ENCODE peak calls at places on chromosomes 5 and 9, in ten cellular contexts. O is A549; Y is CD8-positive, alpha-beta T cell; P is BE2C; D is CD4-positive, CD25-positive, alpha-beta regulatory T cell; U is GM23248; N is tibial artery; G is mesendoderm; X is cardiac muscle cell; K is pancreas. H is an unnamed sample.

GRCh38 chr9:75140261-75140660 is 51.9 kb downstream of the OSTF1 start:
- DNase-seq in X (no peak), N (no peak), D (no peak), Y (no peak), U (no peak), G (no peak), K (no peak), O (no peak), P (no peak), H (no peak)

GRCh38 chr5:96247097-96247675 is 185.9 kb downstream of the PCSK1 start:
- DNase-seq in Y (no peak), P (peak; percentile 14), O (no peak), X (peak; percentile 50), K (no peak), D (no peak), G (peak; percentile 80), N (peak; percentile 89), U (peak; percentile 89), H (no peak)

GRCh38 chr5:111296570-111296969 is 72.4 kb downstream of the CAMK4 start:
- DNase-seq in N (no peak), P (no peak), G (no peak), U (no peak), Y (no peak), D (no peak), K (no peak), X (no peak), O (no peak), H (no peak)

GRCh38 chr5:132490484-132491367 is at the start of gene IRF1:
- DNase-seq in P (peak; percentile 95), D (peak; percentile 98), O (peak; percentile 97), G (peak; percentile 97), N (peak; percentile 99), U (peak; percentile 98), K (peak; percentile 97), Y (peak; percentile 95), X (peak; percentile 98), H (peak; percentile 97)

GRCh38 chr9:111839387-111839786 is 44.6 kb upstream of the SHOC1 start:
- DNase-seq in U (peak; percentile 47), X (peak; percentile 71), N (no peak), O (no peak), D (no peak), K (no peak), G (no peak), Y (no peak), P (no peak), H (peak; percentile 29)

GRCh38 chr5:136023935-136024645 is 4.7 kb upstream of the TGFBI start:
- DNase-seq in O (no peak), Y (no peak), G (no peak), D (no peak), K (no peak), P (no peak), X (peak; percentile 74), N (no peak), U (peak; percentile 97), H (no peak)

GRCh38 chr5:149750596-149750995 is 20.5 kb downstream of the PPARGC1B start:
- DNase-seq in Y (no peak), G (no peak), N (peak; percentile 19), P (no peak), O (no peak), K (no peak), D (no peak), U (no peak), X (no peak), H (no peak)

GRCh38 chr9:97398999-97399758 is 12.7 kb upstream of the TDRD7 start:
- DNase-seq in U (peak; percentile 87), K (peak; percentile 92), O (peak; percentile 85), X (peak; percentile 82), Y (peak; percentile 37), P (peak; percentile 79), N (no peak), G (peak; percentile 78), D (peak; percentile 49), H (peak; percentile 89)

GRCh38 chr9:19411316-19411715 is 2.5 kb downstream of the ACER2 start:
- DNase-seq in G (no peak), O (no peak), D (no peak), Y (no peak), P (no peak), U (peak; percentile 76), K (no peak), X (peak; percentile 71), N (no peak), H (no peak)

GRCh38 chr9:84140535-84141101 is 160.0 kb downstream of the RMI1 start:
- DNase-seq in D (no peak), O (no peak), G (peak; percentile 14), P (no peak), K (peak; percentile 59), X (peak; percentile 40), U (peak; percentile 40), Y (no peak), N (no peak), H (peak; percentile 18)

GRCh38 chr9:123432331-123433236 is 76.6 kb downstream of the CRB2 start:
- DNase-seq in U (no peak), P (no peak), N (no peak), O (no peak), D (no peak), G (no peak), K (no peak), Y (no peak), X (no peak), H (no peak)

GRCh38 chr5:79081779-79082178 is 12.2 kb downstream of the BHMT2 start:
- DNase-seq in G (no peak), O (no peak), K (no peak), D (no peak), U (peak; percentile 36), N (no peak), X (no peak), Y (no peak), P (no peak), H (no peak)

DNA sequence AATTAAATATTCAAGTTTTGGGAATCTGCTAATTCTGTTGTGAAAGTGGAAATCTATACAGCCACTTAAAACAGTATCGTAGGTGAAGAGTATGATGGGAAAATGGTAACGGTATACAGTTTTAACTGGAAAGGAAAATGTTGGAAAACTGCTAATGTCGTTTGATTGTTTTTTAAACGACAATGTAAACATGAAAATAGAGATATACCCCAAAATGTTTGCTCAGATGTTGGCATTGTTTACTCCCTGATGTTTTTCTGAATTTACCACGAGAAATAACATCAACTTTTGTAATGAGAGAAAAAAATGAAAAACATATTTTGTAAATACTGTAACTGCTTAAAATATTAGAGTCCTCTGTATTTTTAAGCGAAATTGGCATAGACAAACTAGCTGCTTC is 2.7 kb downstream of the MATR3 start:
- DNase-seq in K (no peak), O (no peak), Y (no peak), X (no peak), N (no peak), U (no peak), P (no peak), D (no peak), G (no peak), H (no peak)
- H3K4me1 ChIP-seq in K (peaks cover 30% of the 10 kb centered on the region), O (peaks cover 49% of the 10 kb centered on the region), Y (peaks cover 59% of the 10 kb centered on the region), X (peaks cover 41% of the 10 kb centered on the region), N (peaks cover 53% of the 10 kb centered on the region), U (peaks cover 30% of the 10 kb centered on the region), P (no peaks in the 10 kb centered on the region), D (peaks cover 68% of the 10 kb centered on the region), G (peaks cover 7% of the 10 kb centered on the region), H (peaks cover 24% of the 10 kb centered on the region)

GRCh38 chr5:180818275-180818674 is 15.7 kb upstream of the MGAT1 start:
- DNase-seq in G (no peak), O (no peak), X (no peak), P (no peak), D (no peak), U (no peak), Y (no peak), K (no peak), N (peak; percentile 28), H (no peak)
- H3K4me1 ChIP-seq in G (no peaks in the 10 kb centered on the region), O (no peaks in the 10 kb centered on the region), X (peaks cover 9% of the 10 kb centered on the region), P (no peaks in the 10 kb centered on the region), D (peaks cover 11% of the 10 kb centered on the region), U (no peaks in the 10 kb centered on the region), Y (peaks cover 15% of the 10 kb centered on the region), K (peaks cover 29% of the 10 kb centered on the region), N (no peaks in the 10 kb centered on the region), H (peaks cover 15% of the 10 kb centered on the region)

GRCh38 chr9:134395002-134395517 is 68.8 kb downstream of the RXRA start:
- DNase-seq in D (no peak), G (no peak), P (no peak), K (no peak), O (no peak), U (no peak), Y (no peak), X (no peak), N (no peak), H (no peak)

GRCh38 chr9:134391319-134392231 is 65.3 kb downstream of the RXRA start:
- DNase-seq in G (no peak), X (no peak), K (no peak), U (no peak), D (peak; percentile 86), Y (peak; percentile 59), P (no peak), O (no peak), N (no peak), H (no peak)

GRCh38 chr9:134393582-134394280 is 67.5 kb downstream of the RXRA start:
- DNase-seq in D (no peak), K (no peak), N (no peak), X (no peak), P (no peak), O (no peak), U (no peak), Y (no peak), G (no peak), H (no peak)

GRCh38 chr9:134390947-134391318 is 64.7 kb downstream of the RXRA start:
- DNase-seq in X (no peak), G (no peak), N (no peak), U (no peak), O (no peak), P (no peak), D (peak; percentile 36), K (no peak), Y (no peak), H (no peak)

DNA sequence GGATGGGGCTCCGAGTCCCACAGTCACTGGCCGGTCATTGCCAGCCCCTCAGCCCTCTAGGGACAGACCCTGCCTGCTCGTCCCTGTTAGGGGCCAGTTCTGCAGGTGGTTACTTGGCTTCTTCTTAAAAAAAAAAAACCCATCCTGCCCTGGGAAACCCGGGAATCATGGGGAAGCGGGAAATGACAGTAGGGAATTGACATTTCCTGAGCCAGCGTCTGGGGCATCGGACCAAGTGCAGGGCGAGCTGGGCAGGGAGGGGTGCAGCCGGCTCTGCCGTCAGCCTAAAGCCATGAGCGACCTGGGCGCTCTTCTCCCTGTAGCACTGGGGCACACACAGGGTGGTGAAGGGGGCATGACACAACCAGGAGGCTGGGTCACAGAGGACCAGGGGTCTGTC is 66.6 kb downstream of the RXRA start:
- DNase-seq in P (no peak), Y (no peak), N (no peak), G (no peak), U (no peak), X (no peak), D (no peak), O (no peak), K (no peak), H (no peak)
- H3K4me1 ChIP-seq in P (no peaks in the 10 kb centered on the region), Y (peaks cover 75% of the 10 kb centered on the region), N (peaks cover 90% of the 10 kb centered on the region), G (no peaks in the 10 kb centered on the region), U (peaks cover 11% of the 10 kb centered on the region), X (peaks cover 6% of the 10 kb centered on the region), D (peaks cover 81% of the 10 kb centered on the region), O (peaks cover 10% of the 10 kb centered on the region), K (peaks cover 2% of the 10 kb centered on the region), H (peaks cover 18% of the 10 kb centered on the region)

DNA sequence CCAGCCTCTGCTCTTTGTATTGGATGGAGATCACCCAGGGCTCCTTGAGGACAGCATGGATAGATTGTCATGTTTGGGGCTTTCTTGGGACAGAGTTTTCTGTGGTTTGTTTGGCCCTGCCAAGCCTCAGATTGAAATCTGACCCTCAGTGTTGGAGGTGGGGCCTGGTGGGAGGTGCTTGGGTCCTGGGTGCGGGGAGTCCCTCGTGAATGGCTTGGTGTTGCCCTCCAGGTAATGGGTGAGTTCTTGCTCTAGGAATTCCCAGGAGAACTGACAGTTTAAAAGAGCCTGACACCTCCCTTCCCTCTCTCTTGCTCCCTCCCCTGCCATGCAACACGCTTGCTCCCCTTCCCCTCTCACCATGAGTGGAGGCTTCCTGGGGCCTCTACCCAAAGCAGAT is 48.6 kb upstream of the OLFM1 start:
- DNase-seq in X (no peak), N (peak; percentile 12), P (no peak), D (no peak), O (no peak), Y (no peak), G (no peak), K (no peak), U (no peak), H (no peak)
- H3K4me1 ChIP-seq in X (no peaks in the 10 kb centered on the region), N (no peaks in the 10 kb centered on the region), P (no peaks in the 10 kb centered on the region), D (no peaks in the 10 kb centered on the region), O (no peaks in the 10 kb centered on the region), Y (no peaks in the 10 kb centered on the region), G (no peaks in the 10 kb centered on the region), K (no peaks in the 10 kb centered on the region), U (no peaks in the 10 kb centered on the region), H (no peaks in the 10 kb centered on the region)